ENCODE peak calls at places on chromosomes 16 and 17, in nine cellular contexts. V is activated T-helper 1 cell treated with anti-CD3 and anti-CD28 coated beads, Interleukin-2, amount 50 U/mL, for 16 hours; C is hippocampal formation; X is HS-5; I is NAMALWA; L is AML-193; A is mucosa of gallbladder; E is Daoy; B is HepG2. U is an unnamed sample.

GRCh38 chr17:59397316-59398073 is 66.0 kb downstream of the YPEL2 start:
- DNase-seq in A (no peak), X (no peak), I (no peak), L (no peak), C (no peak), B (no peak), V (no peak), E (no peak), U (no peak)

GRCh38 chr17:75250009-75250471 is 11.4 kb downstream of the GGA3 start:
- DNase-seq in C (no peak), A (no peak), L (no peak), I (no peak), B (no peak), X (no peak), E (peak), V (peak), U (no peak)

GRCh38 chr17:71118039-71118438 is 948.7 kb downstream of the KCNJ2 start:
- DNase-seq in C (no peak), L (no peak), V (no peak), E (peak), I (no peak), B (no peak), X (no peak), A (no peak), U (no peak)

GRCh38 chr17:78555741-78556401 is 21.3 kb downstream of the DNAH17 start:
- DNase-seq in C (no peak), V (no peak), E (no peak), I (no peak), A (no peak), B (no peak), X (no peak), L (no peak), U (no peak)

GRCh38 chr17:43755389-43755875 is 3.2 kb downstream of the SOST start:
- DNase-seq in E (no peak), C (no peak), B (no peak), L (no peak), X (no peak), V (no peak), I (no peak), A (no peak), U (no peak)

GRCh38 chr17:77830816-77831490 is 127.5 kb upstream of the TNRC6C start:
- DNase-seq in L (no peak), C (no peak), A (no peak), B (no peak), I (no peak), X (no peak), V (no peak), E (peak), U (no peak)

GRCh38 chr17:39704821-39705551 is 5.1 kb downstream of the ERBB2 start:
- DNase-seq in B (no peak), A (no peak), E (no peak), X (no peak), I (no peak), C (no peak), V (no peak), L (no peak), U (no peak)

GRCh38 chr16:12082207-12082606 is 105.7 kb downstream of the SNX29 start:
- DNase-seq in A (no peak), V (no peak), X (no peak), B (no peak), I (no peak), C (no peak), L (no peak), E (no peak), U (no peak)

GRCh38 chr17:77303620-77304019 is 162.9 kb downstream of the SEC14L1 start:
- DNase-seq in V (no peak), B (no peak), L (no peak), I (no peak), C (no peak), X (no peak), E (peak), A (no peak), U (no peak)